ENCODE peak calls at places on chromosomes 4 and X, in eight cellular contexts. A is A549; Q is sigmoid colon; N is small intestine; X is K562; L is upper lobe of left lung; F is CD8-positive, alpha-beta memory T cell; W is IMR-90. Z is an unnamed sample. For H3K9me3, the result is how much of the 10 kb centered on the place peaks cover.

GRCh38 chr4:82865592-82865991 is 25.4 kb downstream of the SEC31A start:
- DNase-seq in A (peak), Q (no peak), N (peak), X (no peak), L (no peak), F (no peak), W (peak), Z (peak)

GRCh38 chr4:6614701-6615230 is 25.7 kb upstream of the MRFAP1 start:
- DNase-seq in A (no peak), Q (no peak), N (no peak), X (no peak), L (no peak), F (no peak), W (no peak), Z (no peak)

GRCh38 chr4:90293320-90293719 is 166.1 kb downstream of the CCSER1 start:
- DNase-seq in A (peak), Q (no peak), N (no peak), X (no peak), L (no peak), F (no peak), W (peak), Z (no peak)

GRCh38 chr4:8371251-8371995 is 69.1 kb downstream of the ACOX3 start:
- DNase-seq in A (no peak), Q (no peak), N (no peak), X (no peak), L (peak), F (no peak), W (no peak), Z (no peak)

GRCh38 chrX:39258331-39258730 is 457.1 kb downstream of the MID1IP1 start:
- DNase-seq in A (no peak), Q (no peak), N (peak), X (peak), L (no peak), F (no peak), W (no peak), Z (no peak)

GRCh38 chr4:123649644-123650356 is 253.2 kb downstream of the SPRY1 start:
- DNase-seq in A (peak), Q (peak), N (peak), X (no peak), L (no peak), F (no peak), W (peak), Z (no peak)

GRCh38 chrX:148542481-148543255 is 42.3 kb downstream of the AFF2 start:
- DNase-seq in A (no peak), Q (no peak), N (no peak), X (no peak), L (no peak), F (no peak), W (no peak), Z (no peak)

GRCh38 chrX:104318330-104319009 is 63.7 kb upstream of the ESX1 start:
- DNase-seq in A (peak), Q (no peak), N (peak), X (no peak), L (no peak), F (no peak), W (peak), Z (no peak)

GRCh38 chrX:101223226-101223625 is 3.6 kb downstream of the DRP2 start:
- DNase-seq in A (no peak), Q (no peak), N (no peak), X (no peak), L (no peak), F (no peak), W (no peak), Z (no peak)

GRCh38 chr4:77762531-77762930 is 56.6 kb downstream of the CNOT6L start:
- DNase-seq in A (no peak), Q (no peak), N (no peak), X (no peak), L (no peak), F (no peak), W (no peak), Z (no peak)

GRCh38 chr4:25368315-25368714 is 8.7 kb upstream of the ANAPC4 start:
- DNase-seq in A (no peak), Q (no peak), N (no peak), X (no peak), L (no peak), F (no peak), W (no peak), Z (no peak)

GRCh38 chr4:46270986-46271596 is 118.8 kb downstream of the GABRA2 start:
- DNase-seq in A (peak), Q (no peak), N (peak), X (peak), L (no peak), F (no peak), W (peak), Z (no peak)

GRCh38 chr4:11700751-11701226 is 272.1 kb upstream of the HS3ST1 start:
- DNase-seq in A (no peak), Q (no peak), N (no peak), X (no peak), L (no peak), F (no peak), W (peak), Z (no peak)

GRCh38 chr4:119286377-119287002 is 35.4 kb downstream of the FABP2 start:
- DNase-seq in A (peak), Q (no peak), N (peak), X (peak), L (no peak), F (no peak), W (peak), Z (no peak)

GRCh38 chrX:130878350-130879341 is 24.4 kb downstream of the ENOX2 start:
- DNase-seq in A (peak), Q (no peak), N (no peak), X (peak), L (no peak), F (no peak), W (peak), Z (no peak)

GRCh38 chrX:84047339-84047738 is 140.7 kb downstream of the RPS6KA6 start:
- DNase-seq in A (no peak), Q (no peak), N (peak), X (no peak), L (no peak), F (no peak), W (no peak), Z (no peak)

GRCh38 chrX:7987160-7987992 is 60.2 kb upstream of the PNPLA4 start:
- DNase-seq in A (no peak), Q (no peak), N (no peak), X (no peak), L (no peak), F (no peak), W (peak), Z (no peak)

GRCh38 chrX:22800360-22800759 is 199.4 kb upstream of the DDX53 start:
- DNase-seq in A (peak), Q (no peak), N (peak), X (no peak), L (no peak), F (no peak), W (peak), Z (no peak)

GRCh38 chr4:118280501-118281218 is 72.1 kb downstream of the PRSS12 start:
- DNase-seq in A (peak), Q (no peak), N (peak), X (peak), L (no peak), F (peak), W (peak), Z (peak)

GRCh38 chr4:15691346-15692140 is 9.9 kb downstream of the FAM200B start:
- DNase-seq in A (peak), Q (no peak), N (no peak), X (no peak), L (no peak), F (no peak), W (peak), Z (no peak)

GRCh38 chr4:145703850-145704528 is 24.0 kb downstream of the C4orf51 start:
- DNase-seq in A (no peak), Q (no peak), N (no peak), X (no peak), L (no peak), F (no peak), W (no peak), Z (no peak)

GRCh38 chr4:73213917-73214663 is 44.5 kb downstream of the ANKRD17 start:
- DNase-seq in A (no peak), Q (no peak), N (no peak), X (no peak), L (no peak), F (no peak), W (peak), Z (no peak)

GRCh38 chrX:133670394-133670793 is 255.1 kb upstream of the GPC4 start:
- DNase-seq in A (peak), Q (no peak), N (peak), X (peak), L (no peak), F (no peak), W (peak), Z (peak)

GRCh38 chr4:123651127-123651526 is 254.5 kb downstream of the SPRY1 start:
- DNase-seq in A (no peak), Q (no peak), N (no peak), X (no peak), L (no peak), F (no peak), W (no peak), Z (no peak)

GRCh38 chrX:139106111-139106510 is 394.6 kb upstream of the FGF13 start:
- DNase-seq in A (no peak), Q (no peak), N (no peak), X (no peak), L (no peak), F (no peak), W (no peak), Z (no peak)

GRCh38 chr4:159105063-159105414 is 2.2 kb downstream of the RAPGEF2 start:
- DNase-seq in A (no peak), Q (no peak), N (no peak), X (no peak), L (no peak), F (no peak), W (peak), Z (no peak)

GRCh38 chr4:84530449-84530848 is 31.4 kb upstream of the NKX6-1 start:
- DNase-seq in A (no peak), Q (no peak), N (no peak), X (no peak), L (no peak), F (no peak), W (peak), Z (no peak)

GRCh38 chrX:45714864-45715263 is 514.2 kb upstream of the DIPK2B start:
- DNase-seq in A (peak), Q (no peak), N (peak), X (no peak), L (no peak), F (no peak), W (peak), Z (no peak)

GRCh38 chr4:128275351-128275750 is 12.3 kb downstream of the PGRMC2 start:
- DNase-seq in A (peak), Q (no peak), N (no peak), X (no peak), L (no peak), F (no peak), W (peak), Z (no peak)

GRCh38 chr4:77151246-77151645 is 5.8 kb upstream of the CCNG2 start:
- DNase-seq in A (no peak), Q (no peak), N (no peak), X (no peak), L (no peak), F (no peak), W (no peak), Z (no peak)

GRCh38 chr4:128349921-128350320 is 62.3 kb upstream of the PGRMC2 start:
- DNase-seq in A (peak), Q (no peak), N (no peak), X (peak), L (no peak), F (no peak), W (peak), Z (no peak)

GRCh38 chr4:40506492-40506891 is 123.2 kb downstream of the RBM47 start:
- DNase-seq in A (no peak), Q (no peak), N (no peak), X (no peak), L (no peak), F (no peak), W (no peak), Z (no peak)

GRCh38 chr4:105060628-105061027 is 86.0 kb upstream of the TET2 start:
- DNase-seq in A (no peak), Q (no peak), N (peak), X (no peak), L (no peak), F (no peak), W (peak), Z (no peak)

GRCh38 chr4:3671571-3672464 is 94.4 kb upstream of the ADRA2C start:
- DNase-seq in A (peak), Q (peak), N (no peak), X (no peak), L (no peak), F (peak), W (peak), Z (no peak)

GRCh38 chr4:147747787-147748454 is 16.0 kb downstream of the ARHGAP10 start:
- DNase-seq in A (no peak), Q (no peak), N (peak), X (no peak), L (no peak), F (no peak), W (no peak), Z (no peak)

GRCh38 chrX:37347420-37347819 is 1.7 kb upstream of the PRRG1 start:
- DNase-seq in A (no peak), Q (no peak), N (no peak), X (no peak), L (no peak), F (no peak), W (peak), Z (no peak)

GRCh38 chr4:97235516-97235915 is 907.8 kb downstream of the STPG2 start:
- DNase-seq in A (no peak), Q (no peak), N (no peak), X (no peak), L (no peak), F (no peak), W (no peak), Z (no peak)

GRCh38 chr4:48761286-48761685 is 18.8 kb downstream of the FRYL start:
- DNase-seq in A (no peak), Q (no peak), N (no peak), X (no peak), L (no peak), F (no peak), W (peak), Z (no peak)
- H3K9me3 ChIP-seq in A (under half), Q (under half), N (under half), X (under half), L (under half), F (under half), W (under half), Z (under half)

GRCh38 chrX:2371026-2371778 is 129.6 kb downstream of the DHRSX start:
- DNase-seq in A (no peak), Q (no peak), N (no peak), X (peak), L (no peak), F (no peak), W (no peak), Z (no peak)
- H3K4me3 ChIP-seq in A (no peak), Q (no peak), N (no peak), X (peak), L (no peak), F (no peak), W (no peak), Z (no peak)

GRCh38 chrX:73849054-73849453 is 286.1 kb downstream of the CHIC1 start:
- DNase-seq in A (no peak), Q (no peak), N (no peak), X (no peak), L (no peak), F (no peak), W (no peak), Z (no peak)
- H3K9me3 ChIP-seq in A (under half), Q (under half), N (under half), X (under half), L (under half), F (under half), W (under half), Z (under half)

GRCh38 chrX:48919360-48919821 is 567 bp upstream of the PIM2 start:
- DNase-seq in A (no peak), Q (no peak), N (no peak), X (no peak), L (no peak), F (peak), W (no peak), Z (no peak)
- H3K4me3 ChIP-seq in A (peak), Q (peak), N (peak), X (peak), L (peak), F (peak), W (peak), Z (peak)

DNA sequence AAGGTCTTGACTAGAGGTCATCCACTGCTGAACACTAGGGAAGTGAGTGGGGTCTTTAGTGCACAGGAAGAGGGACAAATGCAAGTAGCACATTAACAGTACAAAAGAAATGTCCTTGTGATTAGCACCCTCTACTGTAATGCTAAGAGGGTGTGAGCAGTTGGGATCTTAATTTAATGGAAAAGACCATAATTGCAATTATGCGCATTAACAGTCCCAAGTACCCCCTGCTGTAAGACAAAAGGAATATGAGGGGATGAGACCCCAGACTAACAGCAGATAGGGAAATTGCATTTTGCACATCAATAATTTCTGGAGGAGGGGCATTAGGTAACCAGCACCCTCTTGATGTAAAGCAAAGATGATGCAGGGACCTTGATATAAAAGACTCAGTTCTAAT is 285.0 kb downstream of the CHIC1 start:
- DNase-seq in A (no peak), Q (no peak), N (no peak), X (no peak), L (no peak), F (no peak), W (no peak), Z (no peak)
- H3K9me3 ChIP-seq in A (under half), Q (under half), N (under half), X (under half), L (under half), F (under half), W (under half), Z (under half)

GRCh38 chrX:17859609-17860178 is 1.4 kb downstream of the RAI2 start:
- DNase-seq in A (no peak), Q (no peak), N (no peak), X (no peak), L (peak), F (no peak), W (no peak), Z (no peak)
- H3K4me3 ChIP-seq in A (peak), Q (peak), N (peak), X (no peak), L (peak), F (no peak), W (no peak), Z (no peak)

GRCh38 chr4:120616-121015 is 3.7 kb upstream of the ZNF718 start:
- DNase-seq in A (no peak), Q (no peak), N (no peak), X (no peak), L (no peak), F (no peak), W (no peak), Z (no peak)

GRCh38 chr4:125085-125820 is 952 bp downstream of the ZNF718 start:
- DNase-seq in A (peak), Q (no peak), N (peak), X (peak), L (peak), F (peak), W (peak), Z (no peak)

GRCh38 chr4:125833-126232 is 1.5 kb downstream of the ZNF718 start:
- DNase-seq in A (no peak), Q (no peak), N (no peak), X (peak), L (no peak), F (no peak), W (no peak), Z (no peak)

GRCh38 chr4:124275-125081 is at the start of gene ZNF718:
- DNase-seq in A (peak), Q (peak), N (peak), X (peak), L (peak), F (peak), W (peak), Z (peak)

DNA sequence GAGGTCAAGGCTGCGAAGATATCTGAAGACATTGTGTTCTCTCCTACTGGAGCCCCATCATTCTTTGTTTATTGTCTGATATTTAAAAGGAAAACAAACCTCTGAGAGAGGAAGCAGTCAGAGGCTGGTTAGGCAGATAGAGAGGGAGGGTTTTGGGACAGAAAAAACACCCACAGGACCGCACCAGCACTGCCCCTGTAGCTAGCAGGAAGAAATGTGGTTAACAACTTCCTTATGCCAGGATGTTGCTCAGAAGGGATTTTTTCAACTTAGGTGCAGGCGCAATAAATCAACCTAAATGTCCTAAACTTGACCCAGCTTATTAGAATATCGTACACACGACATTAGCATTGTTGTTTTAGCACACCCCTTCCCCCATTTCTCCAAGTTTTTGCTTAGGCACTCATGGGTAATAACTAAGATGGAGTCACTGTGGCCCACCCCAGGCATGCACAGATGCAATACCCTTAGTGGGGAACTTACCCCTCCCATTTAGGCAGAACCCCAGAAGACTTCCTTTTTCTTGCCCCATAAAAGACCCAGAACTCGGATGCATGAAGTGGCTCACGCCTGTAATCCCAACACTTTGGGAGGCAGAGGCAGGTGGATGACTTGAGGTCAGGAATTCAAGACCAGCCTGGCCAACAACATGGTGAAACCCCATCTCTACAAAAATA is 2.8 kb upstream of the ZNF718 start:
- DNase-seq in A (no peak), Q (no peak), N (peak), X (no peak), L (no peak), F (no peak), W (no peak), Z (peak)
- H3K9me3 ChIP-seq in A (under half), Q (under half), N (under half), X (under half), L (under half), F (under half), W (under half), Z (under half)

DNA sequence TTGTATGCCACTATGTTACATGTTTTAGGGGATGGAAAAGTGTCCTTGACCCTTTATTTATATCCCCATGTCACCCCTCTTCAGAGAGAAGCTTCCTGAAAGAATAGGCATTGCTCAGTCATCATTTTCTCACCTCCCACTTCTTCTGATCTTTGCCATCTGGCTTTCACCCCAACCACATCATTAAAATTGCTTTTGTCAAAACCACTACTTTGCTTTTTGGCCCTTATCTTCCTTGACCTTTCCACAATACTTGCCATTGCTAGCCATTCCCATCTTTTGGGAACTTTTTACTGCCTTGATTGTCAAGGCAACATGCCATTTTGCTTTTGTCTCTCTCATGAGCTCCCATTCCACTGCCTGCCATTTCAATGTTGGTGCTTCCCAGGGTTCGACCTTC is 14.9 kb upstream of the FAM9B start:
- DNase-seq in A (no peak), Q (no peak), N (no peak), X (no peak), L (no peak), F (no peak), W (no peak), Z (no peak)
- H3K4me3 ChIP-seq in A (no peak), Q (no peak), N (no peak), X (no peak), L (no peak), F (no peak), W (no peak), Z (no peak)

Z was measured in CD4-positive, alpha-beta memory T cell.